ENCODE peak calls at places on chromosomes 4 and X, in four cellular contexts. One of them, this sample, is unnamed.
A peak's percentile ranks its signal among the peaks of the same experiment; 100 is the strongest.

GRCh38 chrX:153725039-153725831 is 579 bp downstream of the ABCD1 start:
- DNase-seq in HCT116: no peak
- DNase-seq in GM23338: peak; percentile 38
- DNase-seq in fibroblast of lung: no peak
- DNase-seq in this sample: no peak

GRCh38 chr4:138428611-138429010 is 186.5 kb upstream of the SLC7A11 start:
- DNase-seq in GM23338: no peak
- DNase-seq in HCT116: no peak
- DNase-seq in fibroblast of lung: no peak
- DNase-seq in this sample: no peak

GRCh38 chr4:103478729-103479128 is 241.1 kb downstream of the TACR3 start:
- DNase-seq in GM23338: no peak
- DNase-seq in HCT116: no peak
- DNase-seq in fibroblast of lung: peak; percentile 30
- DNase-seq in this sample: no peak

GRCh38 chr4:22071749-22072148 is 123.2 kb upstream of the KCNIP4 start:
- DNase-seq in fibroblast of lung: no peak
- DNase-seq in HCT116: no peak
- DNase-seq in GM23338: no peak
- DNase-seq in this sample: no peak

GRCh38 chr4:163166041-163166579 is 580 bp downstream of the NAF1 start:
- DNase-seq in HCT116: no peak
- DNase-seq in fibroblast of lung: peak; percentile 44
- DNase-seq in GM23338: peak; percentile 61
- DNase-seq in this sample: peak; percentile 73

GRCh38 chr4:127214936-127215335 is 417.8 kb upstream of the INTU start:
- DNase-seq in HCT116: no peak
- DNase-seq in fibroblast of lung: no peak
- DNase-seq in GM23338: no peak
- DNase-seq in this sample: no peak

GRCh38 chr4:124754671-124755070 is 42.1 kb upstream of the ANKRD50 start:
- DNase-seq in fibroblast of lung: peak; percentile 28
- DNase-seq in GM23338: no peak
- DNase-seq in HCT116: no peak
- DNase-seq in this sample: no peak

GRCh38 chr4:169345207-169345788 is 74.5 kb upstream of the SH3RF1 start:
- DNase-seq in GM23338: no peak
- DNase-seq in fibroblast of lung: peak; percentile 77
- DNase-seq in HCT116: peak; percentile 40
- DNase-seq in this sample: no peak

GRCh38 chrX:150575415-150575814 is 7.0 kb downstream of the MTM1 start:
- DNase-seq in GM23338: no peak
- DNase-seq in HCT116: peak; percentile 72
- DNase-seq in fibroblast of lung: peak; percentile 12
- DNase-seq in this sample: peak; percentile 16

GRCh38 chr4:53861856-53862610 is 202.4 kb downstream of the CHIC2 start:
- DNase-seq in fibroblast of lung: peak; percentile 93
- DNase-seq in HCT116: no peak
- DNase-seq in GM23338: no peak
- DNase-seq in this sample: peak; percentile 41

GRCh38 chr4:161704040-161704439 is 459.8 kb downstream of the FSTL5 start:
- DNase-seq in GM23338: no peak
- DNase-seq in fibroblast of lung: no peak
- DNase-seq in HCT116: no peak
- DNase-seq in this sample: no peak

GRCh38 chr4:161702287-161702686 is 461.5 kb downstream of the FSTL5 start:
- DNase-seq in GM23338: peak; percentile 41
- DNase-seq in fibroblast of lung: no peak
- DNase-seq in HCT116: no peak
- DNase-seq in this sample: no peak

GRCh38 chr4:161704653-161705052 is 459.1 kb downstream of the FSTL5 start:
- DNase-seq in GM23338: peak; percentile 8
- DNase-seq in fibroblast of lung: no peak
- DNase-seq in HCT116: no peak
- DNase-seq in this sample: no peak
- TF ChIP-seq CTCF in GM23338: peak; percentile 21
- TF ChIP-seq CTCF in fibroblast of lung: no peak
- TF ChIP-seq CTCF in HCT116: no peak
- TF ChIP-seq CTCF in this sample: no peak

GRCh38 chr4:184854673-184855072 is 28.9 kb upstream of the ACSL1 start:
- DNase-seq in HCT116: no peak
- DNase-seq in fibroblast of lung: no peak
- DNase-seq in GM23338: no peak
- DNase-seq in this sample: no peak
- H2AFZ ChIP-seq in HCT116: no peak overlapping the region
- H2AFZ ChIP-seq in fibroblast of lung: no peak overlapping the region
- H2AFZ ChIP-seq in GM23338: no peak overlapping the region
- H2AFZ ChIP-seq in this sample: no peak overlapping the region

DNA sequence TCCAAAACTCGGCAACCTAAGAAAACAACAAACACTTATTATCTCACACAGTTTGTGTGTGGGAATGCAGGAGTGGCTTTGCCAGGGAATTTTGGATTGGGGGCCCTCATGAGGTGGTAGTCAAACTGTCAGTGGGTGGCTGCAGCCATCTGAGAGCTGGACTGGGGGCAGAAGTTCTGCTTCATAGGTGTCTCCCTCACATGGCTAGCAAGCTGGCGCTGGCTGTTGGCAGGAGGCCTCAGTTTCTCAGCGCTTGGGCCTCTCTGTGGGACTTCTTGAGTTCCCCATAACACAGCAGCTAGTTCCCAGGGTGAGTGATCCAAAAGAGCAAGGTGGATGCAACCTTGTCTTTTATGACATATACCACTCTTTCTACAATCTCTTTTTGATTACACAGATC is 26.0 kb upstream of the RASL11B start:
- DNase-seq in GM23338: no peak
- DNase-seq in HCT116: no peak
- DNase-seq in fibroblast of lung: no peak
- DNase-seq in this sample: no peak
- TF ChIP-seq CTCF in GM23338: no peak
- TF ChIP-seq CTCF in HCT116: no peak
- TF ChIP-seq CTCF in fibroblast of lung: no peak
- TF ChIP-seq CTCF in this sample: no peak

DNA sequence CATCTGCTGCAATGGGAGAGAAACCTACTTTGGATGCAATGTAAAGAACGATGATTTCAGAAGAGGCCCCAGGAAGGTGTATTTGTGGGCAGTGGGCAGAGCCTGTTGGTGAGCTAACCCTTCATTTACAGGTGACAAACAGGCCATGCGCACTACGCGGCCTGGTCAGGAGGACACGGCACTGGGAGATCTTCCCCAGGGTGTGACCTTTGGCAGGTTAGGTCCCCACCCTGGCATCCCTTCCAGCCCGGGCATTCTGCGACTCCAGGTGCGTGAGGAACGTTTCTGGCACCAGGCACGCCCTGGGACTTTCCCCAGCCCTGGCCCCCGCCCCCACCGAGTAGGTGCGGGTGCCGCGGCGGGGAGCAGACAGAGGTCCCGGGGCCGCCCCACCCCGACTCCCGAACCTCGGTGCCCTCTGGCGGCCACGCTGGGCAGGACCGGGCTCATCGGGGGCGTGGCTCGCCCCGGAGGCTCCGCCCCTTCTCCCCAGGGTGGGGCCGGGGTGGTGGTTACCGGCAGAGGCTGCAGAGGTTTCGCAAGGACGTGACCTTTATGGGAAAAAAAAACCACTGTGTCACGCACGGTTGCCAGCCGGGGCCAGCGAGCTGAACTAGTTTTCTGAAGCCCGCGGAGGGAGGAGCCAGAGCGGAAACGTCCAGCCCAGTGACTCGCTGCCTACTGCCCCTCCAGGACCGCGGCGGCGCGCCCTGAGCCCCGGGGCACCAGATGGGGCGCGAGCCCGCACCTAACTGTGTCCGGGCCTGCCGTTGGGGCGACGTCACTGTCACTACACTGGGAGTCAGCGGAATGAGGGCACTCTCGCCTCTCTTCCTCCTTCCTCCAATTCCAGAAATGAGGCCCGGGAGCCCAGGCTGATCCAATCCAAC is 5.0 kb upstream of the NYX start:
- DNase-seq in fibroblast of lung: peak; percentile 93
- DNase-seq in HCT116: peak; percentile 64
- DNase-seq in GM23338: peak; percentile 62
- DNase-seq in this sample: peak; percentile 85
- H2AFZ ChIP-seq in fibroblast of lung: peak overlapping the region; percentile 38
- H2AFZ ChIP-seq in HCT116: peak overlapping the region; percentile 74
- H2AFZ ChIP-seq in GM23338: peak overlapping the region; percentile 86
- H2AFZ ChIP-seq in this sample: peak overlapping the region; percentile 76

This sample was measured in hepatocyte.